ENCODE peak calls at places on chromosomes 5 and 9, in six cellular contexts. One of them, this sample, is unnamed.

GRCh38 chr5:1385395-1386273 is 40.7 kb upstream of the CLPTM1L start:
- DNase-seq in suprapubic skin: peak; percentile 91
- DNase-seq in endothelial cell of umbilical vein: peak; percentile 36
- DNase-seq in A549: peak; percentile 55
- DNase-seq in OCI-LY7: peak; percentile 81
- DNase-seq in CD4-positive, alpha-beta memory T cell: peak; percentile 81
- DNase-seq in this sample: peak; percentile 82

GRCh38 chr5:57828221-57828620 is 345.6 kb upstream of the ACTBL2 start:
- DNase-seq in suprapubic skin: no peak
- DNase-seq in A549: no peak
- DNase-seq in endothelial cell of umbilical vein: no peak
- DNase-seq in CD4-positive, alpha-beta memory T cell: no peak
- DNase-seq in OCI-LY7: no peak
- DNase-seq in this sample: no peak

GRCh38 chr5:123610665-123611406 is 98.9 kb downstream of the CSNK1G3 start:
- DNase-seq in suprapubic skin: no peak
- DNase-seq in CD4-positive, alpha-beta memory T cell: peak; percentile 47
- DNase-seq in OCI-LY7: peak; percentile 67
- DNase-seq in A549: peak; percentile 68
- DNase-seq in endothelial cell of umbilical vein: peak; percentile 84
- DNase-seq in this sample: peak; percentile 49

GRCh38 chr9:112921549-112921948 is 30.9 kb upstream of the SLC46A2 start:
- DNase-seq in suprapubic skin: no peak
- DNase-seq in OCI-LY7: peak; percentile 44
- DNase-seq in A549: peak; percentile 55
- DNase-seq in endothelial cell of umbilical vein: peak; percentile 30
- DNase-seq in CD4-positive, alpha-beta memory T cell: no peak
- DNase-seq in this sample: peak; percentile 29

GRCh38 chr5:16777432-16777831 is 158.7 kb downstream of the MYO10 start:
- DNase-seq in A549: no peak
- DNase-seq in OCI-LY7: no peak
- DNase-seq in CD4-positive, alpha-beta memory T cell: no peak
- DNase-seq in endothelial cell of umbilical vein: no peak
- DNase-seq in suprapubic skin: no peak
- DNase-seq in this sample: no peak

GRCh38 chr5:139863855-139864558 is 68.4 kb downstream of the PSD2 start:
- DNase-seq in CD4-positive, alpha-beta memory T cell: no peak
- DNase-seq in A549: peak; percentile 49
- DNase-seq in OCI-LY7: peak; percentile 59
- DNase-seq in endothelial cell of umbilical vein: peak; percentile 57
- DNase-seq in suprapubic skin: no peak
- DNase-seq in this sample: peak; percentile 84

GRCh38 chr9:4237748-4238511 is 61.9 kb downstream of the GLIS3 start:
- DNase-seq in A549: no peak
- DNase-seq in CD4-positive, alpha-beta memory T cell: no peak
- DNase-seq in suprapubic skin: no peak
- DNase-seq in OCI-LY7: no peak
- DNase-seq in endothelial cell of umbilical vein: no peak
- DNase-seq in this sample: no peak

GRCh38 chr9:13576101-13576500 is 296.6 kb upstream of the MPDZ start:
- DNase-seq in OCI-LY7: no peak
- DNase-seq in CD4-positive, alpha-beta memory T cell: no peak
- DNase-seq in endothelial cell of umbilical vein: no peak
- DNase-seq in suprapubic skin: no peak
- DNase-seq in A549: no peak
- DNase-seq in this sample: no peak

GRCh38 chr5:178941361-178941760 is 363 bp downstream of the ZNF454 start:
- DNase-seq in CD4-positive, alpha-beta memory T cell: no peak
- DNase-seq in endothelial cell of umbilical vein: no peak
- DNase-seq in suprapubic skin: no peak
- DNase-seq in A549: no peak
- DNase-seq in OCI-LY7: no peak
- DNase-seq in this sample: no peak
- H3K27ac ChIP-seq in CD4-positive, alpha-beta memory T cell: no peak overlapping the region
- H3K27ac ChIP-seq in endothelial cell of umbilical vein: no peak overlapping the region
- H3K27ac ChIP-seq in suprapubic skin: no peak overlapping the region
- H3K27ac ChIP-seq in A549: no peak overlapping the region
- H3K27ac ChIP-seq in OCI-LY7: no peak overlapping the region
- H3K27ac ChIP-seq in this sample: no peak overlapping the region

GRCh38 chr9:133075925-133076324 is 14.1 kb downstream of the CEL start:
- DNase-seq in suprapubic skin: no peak
- DNase-seq in CD4-positive, alpha-beta memory T cell: no peak
- DNase-seq in endothelial cell of umbilical vein: no peak
- DNase-seq in OCI-LY7: no peak
- DNase-seq in A549: no peak
- DNase-seq in this sample: no peak
- H3K27ac ChIP-seq in suprapubic skin: no peak overlapping the region
- H3K27ac ChIP-seq in CD4-positive, alpha-beta memory T cell: no peak overlapping the region
- H3K27ac ChIP-seq in endothelial cell of umbilical vein: no peak overlapping the region
- H3K27ac ChIP-seq in OCI-LY7: no peak overlapping the region
- H3K27ac ChIP-seq in A549: no peak overlapping the region
- H3K27ac ChIP-seq in this sample: no peak overlapping the region

GRCh38 chr5:5273976-5274375 is 133.8 kb downstream of the ADAMTS16 start:
- DNase-seq in A549: no peak
- DNase-seq in suprapubic skin: no peak
- DNase-seq in endothelial cell of umbilical vein: no peak
- DNase-seq in CD4-positive, alpha-beta memory T cell: no peak
- DNase-seq in OCI-LY7: no peak
- DNase-seq in this sample: no peak

GRCh38 chr5:5275211-5275610 is 135.1 kb downstream of the ADAMTS16 start:
- DNase-seq in suprapubic skin: no peak
- DNase-seq in CD4-positive, alpha-beta memory T cell: no peak
- DNase-seq in A549: no peak
- DNase-seq in OCI-LY7: no peak
- DNase-seq in endothelial cell of umbilical vein: no peak
- DNase-seq in this sample: no peak

GRCh38 chr5:5270958-5271605 is 131.0 kb downstream of the ADAMTS16 start:
- DNase-seq in OCI-LY7: no peak
- DNase-seq in CD4-positive, alpha-beta memory T cell: peak; percentile 38
- DNase-seq in A549: peak; percentile 88
- DNase-seq in suprapubic skin: no peak
- DNase-seq in endothelial cell of umbilical vein: peak; percentile 6
- DNase-seq in this sample: peak; percentile 92

GRCh38 chr5:5271606-5272321 is 131.6 kb downstream of the ADAMTS16 start:
- DNase-seq in OCI-LY7: no peak
- DNase-seq in A549: no peak
- DNase-seq in endothelial cell of umbilical vein: peak; percentile 2
- DNase-seq in suprapubic skin: no peak
- DNase-seq in CD4-positive, alpha-beta memory T cell: no peak
- DNase-seq in this sample: peak; percentile 17

DNA sequence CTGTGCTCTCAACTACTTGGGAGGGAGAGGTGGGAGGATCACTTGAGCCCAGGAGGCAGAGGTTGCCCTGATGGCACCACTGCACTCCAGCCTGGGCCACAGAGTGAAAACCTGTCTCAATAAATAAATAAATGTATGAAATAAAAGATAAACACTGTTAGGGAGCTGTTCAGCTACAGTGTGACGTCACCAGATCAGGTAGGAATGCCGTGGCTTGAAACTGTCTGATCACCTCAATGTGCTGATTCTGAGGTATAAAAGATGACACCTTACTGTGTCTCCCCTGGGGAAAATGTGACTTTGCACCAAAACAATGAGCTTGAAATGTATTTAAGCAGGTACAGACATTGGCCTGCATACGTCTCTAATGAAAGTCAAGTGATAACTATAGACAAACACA is 133.3 kb downstream of the ADAMTS16 start:
- DNase-seq in suprapubic skin: no peak
- DNase-seq in OCI-LY7: no peak
- DNase-seq in endothelial cell of umbilical vein: no peak
- DNase-seq in A549: no peak
- DNase-seq in CD4-positive, alpha-beta memory T cell: no peak
- DNase-seq in this sample: no peak
- H3K27ac ChIP-seq in suprapubic skin: no peak overlapping the region
- H3K27ac ChIP-seq in OCI-LY7: no peak overlapping the region
- H3K27ac ChIP-seq in endothelial cell of umbilical vein: no peak overlapping the region
- H3K27ac ChIP-seq in A549: peak overlapping the region; percentile 52
- H3K27ac ChIP-seq in CD4-positive, alpha-beta memory T cell: no peak overlapping the region
- H3K27ac ChIP-seq in this sample: no peak overlapping the region

DNA sequence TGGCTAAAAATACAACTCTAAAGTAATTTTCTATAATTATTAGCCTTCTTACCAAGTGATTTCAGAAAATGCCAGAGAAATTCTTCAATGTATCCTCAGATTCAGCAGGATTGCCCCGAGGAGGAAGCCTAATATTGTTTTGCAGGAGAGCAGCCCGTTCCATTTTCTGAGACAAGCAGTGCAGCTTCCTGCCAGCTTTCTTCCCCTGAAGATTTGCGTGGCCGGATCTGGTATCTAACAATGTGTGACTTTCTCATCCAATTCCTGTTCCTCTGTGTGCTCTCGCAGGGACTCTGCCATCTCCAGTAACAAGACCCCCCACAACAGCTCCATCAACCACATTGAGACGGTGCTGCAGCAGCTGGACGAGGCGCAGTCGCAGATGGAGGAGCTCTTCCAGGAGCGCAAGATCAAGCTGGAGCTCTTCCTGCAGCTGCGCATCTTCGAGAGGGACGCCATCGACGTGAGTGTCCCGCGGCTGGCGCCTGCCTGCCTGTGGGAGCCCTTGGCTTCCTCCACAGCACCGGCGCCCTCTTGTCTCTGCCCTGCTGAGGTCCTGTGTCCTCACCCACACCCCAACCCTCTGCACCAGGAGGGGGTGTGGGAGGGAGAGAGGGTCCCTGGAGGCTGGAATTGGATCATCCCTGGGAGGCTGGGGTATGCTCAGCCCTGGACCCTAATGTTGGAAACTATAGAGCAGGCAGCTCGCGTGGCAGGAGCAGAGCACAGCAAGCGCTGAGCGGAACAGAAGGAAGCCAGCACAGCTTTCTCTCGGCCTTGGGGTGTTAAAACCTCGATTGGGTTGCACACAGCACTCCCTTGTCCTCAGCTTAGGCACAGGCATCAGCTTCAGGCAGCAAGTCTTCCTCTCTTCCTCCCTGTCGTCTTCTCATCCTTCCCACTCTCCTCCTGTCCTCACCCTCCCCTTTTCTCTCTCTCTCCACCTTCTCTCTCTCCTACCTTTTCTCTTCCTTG is 216.2 kb downstream of the TRIO start:
- DNase-seq in suprapubic skin: no peak
- DNase-seq in A549: no peak
- DNase-seq in endothelial cell of umbilical vein: no peak
- DNase-seq in OCI-LY7: no peak
- DNase-seq in CD4-positive, alpha-beta memory T cell: no peak
- DNase-seq in this sample: no peak
- H3K27ac ChIP-seq in suprapubic skin: no peak overlapping the region
- H3K27ac ChIP-seq in A549: no peak overlapping the region
- H3K27ac ChIP-seq in endothelial cell of umbilical vein: no peak overlapping the region
- H3K27ac ChIP-seq in OCI-LY7: no peak overlapping the region
- H3K27ac ChIP-seq in CD4-positive, alpha-beta memory T cell: no peak overlapping the region
- H3K27ac ChIP-seq in this sample: no peak overlapping the region

GRCh38 chr5:178123094-178123986 is 7.5 kb upstream of the RMND5B start:
- DNase-seq in A549: no peak
- DNase-seq in OCI-LY7: no peak
- DNase-seq in endothelial cell of umbilical vein: no peak
- DNase-seq in suprapubic skin: no peak
- DNase-seq in CD4-positive, alpha-beta memory T cell: no peak
- DNase-seq in this sample: peak; percentile 46

GRCh38 chr5:178126556-178126955 is 4.3 kb upstream of the RMND5B start:
- DNase-seq in CD4-positive, alpha-beta memory T cell: no peak
- DNase-seq in endothelial cell of umbilical vein: no peak
- DNase-seq in A549: no peak
- DNase-seq in OCI-LY7: no peak
- DNase-seq in suprapubic skin: no peak
- DNase-seq in this sample: no peak

GRCh38 chr5:178122346-178122745 is 8.5 kb upstream of the RMND5B start:
- DNase-seq in suprapubic skin: no peak
- DNase-seq in CD4-positive, alpha-beta memory T cell: no peak
- DNase-seq in A549: no peak
- DNase-seq in endothelial cell of umbilical vein: no peak
- DNase-seq in OCI-LY7: no peak
- DNase-seq in this sample: no peak

GRCh38 chr5:178125253-178125916 is 5.4 kb upstream of the RMND5B start:
- DNase-seq in suprapubic skin: no peak
- DNase-seq in endothelial cell of umbilical vein: no peak
- DNase-seq in CD4-positive, alpha-beta memory T cell: no peak
- DNase-seq in A549: no peak
- DNase-seq in OCI-LY7: no peak
- DNase-seq in this sample: no peak

DNA sequence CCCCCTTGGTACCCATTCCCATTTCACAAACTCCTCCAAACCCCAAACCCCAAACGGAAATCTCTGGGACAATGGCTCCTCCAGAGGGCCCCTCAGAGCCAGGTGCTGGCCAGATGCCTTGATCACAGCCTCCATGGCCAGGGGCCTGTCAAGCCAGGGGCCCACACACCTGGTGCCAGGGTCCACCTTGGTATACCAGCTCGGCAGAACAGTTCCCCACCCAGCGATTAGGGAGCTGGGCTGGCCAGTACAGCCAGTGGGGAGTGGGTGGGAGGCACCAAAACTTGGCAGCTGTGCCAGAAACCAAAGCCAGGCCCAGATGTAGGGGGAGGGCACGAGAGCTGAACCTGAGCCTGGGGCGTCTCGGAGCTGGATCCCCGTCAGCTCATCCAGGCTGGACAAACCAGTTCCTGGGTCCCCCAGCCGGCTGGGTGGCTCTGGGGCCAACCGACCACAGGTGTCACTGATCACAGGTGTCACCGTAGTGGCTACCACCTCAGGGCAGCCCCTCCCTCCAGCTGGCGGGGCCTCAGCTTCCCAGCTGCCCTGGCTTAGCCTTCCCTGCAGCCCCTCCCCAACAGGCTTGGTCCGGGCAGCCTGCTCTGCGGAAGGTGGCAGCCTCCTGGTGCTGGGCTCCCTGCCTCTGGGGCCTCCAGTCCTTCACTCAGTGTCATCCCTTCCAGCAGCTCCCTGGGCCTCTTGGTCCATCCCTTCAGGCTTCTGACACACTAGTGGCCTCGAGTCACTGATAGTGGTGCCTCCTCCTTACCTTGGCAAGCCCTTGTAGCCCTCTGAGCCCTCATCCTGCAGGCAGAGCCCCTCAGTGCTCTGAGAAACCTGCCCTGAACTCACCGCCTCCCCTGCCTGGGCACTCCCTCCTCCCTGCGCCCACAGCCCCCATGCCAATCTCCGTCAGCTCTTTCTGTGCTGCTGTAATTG is 6.6 kb upstream of the RMND5B start:
- DNase-seq in CD4-positive, alpha-beta memory T cell: no peak
- DNase-seq in endothelial cell of umbilical vein: no peak
- DNase-seq in OCI-LY7: no peak
- DNase-seq in suprapubic skin: peak; percentile 78
- DNase-seq in A549: no peak
- DNase-seq in this sample: peak; percentile 72
- H3K27ac ChIP-seq in CD4-positive, alpha-beta memory T cell: no peak overlapping the region
- H3K27ac ChIP-seq in endothelial cell of umbilical vein: no peak overlapping the region
- H3K27ac ChIP-seq in OCI-LY7: no peak overlapping the region
- H3K27ac ChIP-seq in suprapubic skin: peak overlapping the region; percentile 74
- H3K27ac ChIP-seq in A549: no peak overlapping the region
- H3K27ac ChIP-seq in this sample: peak overlapping the region; percentile 30